ENCODE peak calls at places on chromosome 10, in ten cellular contexts. C is spleen, Y is choroid plexus epithelial cell, O is endothelial cell of umbilical vein, U is astrocyte of the cerebellum, P is heart right ventricle, K is mammary epithelial cell, X is ovary, J is lung, R is cardiac fibroblast. W is an unnamed sample.
A peak's percentile ranks its signal among the peaks of the same experiment; 100 is the strongest.

GRCh38 chr10:23094786-23095403 is 484 bp upstream of the MSRB2 start:
- DNase-seq in R (no peak), P (no peak), Y (no peak), C (no peak), J (no peak), O (peak; percentile 57), X (no peak), U (no peak), K (no peak), W (no peak)

GRCh38 chr10:126073606-126074005 is 177.2 kb downstream of the FANK1 start:
- DNase-seq in K (peak; percentile 50), U (no peak), Y (peak; percentile 62), P (no peak), O (no peak), X (no peak), R (peak; percentile 20), J (no peak), C (no peak), W (peak; percentile 62)

GRCh38 chr10:34290412-34291082 is 524.5 kb downstream of the PARD3 start:
- DNase-seq in O (peak; percentile 67), Y (peak; percentile 88), K (peak; percentile 63), R (peak; percentile 81), C (no peak), P (no peak), U (peak; percentile 32), J (no peak), X (no peak), W (peak; percentile 61)

GRCh38 chr10:64771253-64771652 is 1250.1 kb downstream of the REEP3 start:
- DNase-seq in Y (no peak), O (no peak), J (no peak), U (no peak), P (no peak), X (no peak), K (no peak), R (no peak), C (no peak), W (no peak)

GRCh38 chr10:88185830-88186229 is 322.4 kb downstream of the PTEN start:
- DNase-seq in O (no peak), C (no peak), U (no peak), K (no peak), P (no peak), X (no peak), R (no peak), J (no peak), Y (no peak), W (no peak)

GRCh38 chr10:110985497-110986270 is 66.3 kb downstream of the SHOC2 start:
- DNase-seq in K (no peak), P (no peak), X (no peak), U (no peak), Y (no peak), J (no peak), O (no peak), C (no peak), R (no peak), W (no peak)

GRCh38 chr10:124231188-124232135 is 138.1 kb upstream of the CHST15 start:
- DNase-seq in X (no peak), P (no peak), J (no peak), Y (no peak), C (no peak), K (no peak), R (no peak), U (no peak), O (no peak), W (no peak)

GRCh38 chr10:108375691-108376090 is 1211.2 kb upstream of the SORCS1 start:
- DNase-seq in R (peak; percentile 12), O (no peak), X (no peak), C (no peak), P (no peak), Y (no peak), K (peak; percentile 80), U (no peak), J (no peak), W (no peak)

GRCh38 chr10:101385866-101386658 is 32.1 kb downstream of the BTRC start:
- DNase-seq in K (no peak), C (no peak), Y (peak; percentile 40), R (peak; percentile 56), U (no peak), J (no peak), P (no peak), X (no peak), O (no peak), W (no peak)

GRCh38 chr10:115063702-115064479 is 29.3 kb upstream of the ATRNL1 start:
- DNase-seq in J (no peak), R (no peak), U (no peak), Y (no peak), O (no peak), P (no peak), K (no peak), X (no peak), C (no peak), W (no peak)

GRCh38 chr10:8055420-8056349 is 1.2 kb downstream of the GATA3 start:
- DNase-seq in J (no peak), K (peak; percentile 35), R (no peak), O (no peak), U (no peak), X (no peak), P (no peak), Y (no peak), C (peak; percentile 87), W (no peak)

GRCh38 chr10:83917519-83918506 is 221.5 kb upstream of the GHITM start:
- DNase-seq in K (no peak), P (no peak), J (no peak), U (no peak), X (peak; percentile 26), R (peak; percentile 5), C (no peak), O (peak; percentile 3), Y (no peak), W (no peak)

GRCh38 chr10:29895436-29895835 is 163.9 kb downstream of the JCAD start:
- DNase-seq in J (peak; percentile 33), P (peak; percentile 88), U (peak; percentile 99), K (peak; percentile 57), X (peak; percentile 40), C (no peak), Y (peak; percentile 97), O (peak; percentile 98), R (peak; percentile 91), W (peak; percentile 100)

GRCh38 chr10:112215342-112215774 is 31.8 kb upstream of the GPAM start:
- DNase-seq in C (no peak), K (no peak), O (no peak), J (peak; percentile 43), P (no peak), Y (peak; percentile 87), X (no peak), U (no peak), R (peak; percentile 15), W (no peak)

DNA sequence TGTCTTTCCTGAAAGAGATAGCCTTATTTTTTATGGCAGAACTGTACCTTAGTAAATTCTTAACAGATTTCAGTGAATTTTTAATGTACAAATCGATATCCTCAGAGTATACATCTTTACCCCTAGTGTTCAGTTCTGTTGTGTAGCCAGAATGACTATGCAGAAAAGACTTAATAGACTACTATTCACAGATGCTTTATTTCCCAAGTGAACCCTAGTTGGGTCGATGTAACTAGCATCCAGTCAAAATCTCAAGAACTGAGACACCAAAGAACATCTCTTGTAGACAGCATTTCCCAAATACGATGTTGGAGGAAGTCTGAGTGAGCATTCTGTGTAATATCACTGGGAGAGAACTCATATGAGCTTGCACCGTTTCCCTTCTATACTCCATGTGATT is 1.5 kb downstream of the AKR1C3 start:
- DNase-seq in K (no peak), X (no peak), O (no peak), C (no peak), R (no peak), Y (peak; percentile 15), P (no peak), J (no peak), U (no peak), W (no peak)
- H3K4me3 ChIP-seq in K (peak overlapping the region; percentile 60), X (no peak overlapping the region), O (no peak overlapping the region), C (no peak overlapping the region), R (no peak overlapping the region), Y (peak overlapping the region; percentile 63), P (no peak overlapping the region), J (no peak overlapping the region), U (no peak overlapping the region), W (no peak overlapping the region)

DNA sequence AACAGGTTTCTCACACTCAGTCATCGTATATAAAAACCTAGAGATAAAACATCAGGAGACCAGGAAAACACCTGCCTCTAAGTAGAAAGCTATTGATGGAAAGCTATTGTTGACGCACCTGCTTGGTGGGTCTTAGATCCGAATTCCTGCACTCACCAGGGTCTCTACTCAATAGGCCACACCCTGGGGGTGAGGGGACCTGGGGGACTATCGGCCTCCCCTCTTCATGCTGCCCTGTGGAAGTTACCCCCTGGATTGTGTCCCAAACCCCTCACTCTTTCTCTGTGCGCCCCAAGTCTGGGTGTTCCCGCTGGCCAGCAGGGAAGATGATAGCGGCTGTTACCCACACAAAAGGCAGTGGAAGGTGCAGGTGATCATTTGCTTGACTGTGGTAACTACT is 313.0 kb downstream of the WDR37 start:
- DNase-seq in J (no peak), O (no peak), K (no peak), R (no peak), U (no peak), C (no peak), Y (no peak), P (no peak), X (no peak), W (no peak)
- TF ChIP-seq CTCF in J (no peak), O (no peak), K (no peak), R (no peak), U (no peak), C (no peak), Y (no peak), P (no peak), X (no peak), W (no peak)

DNA sequence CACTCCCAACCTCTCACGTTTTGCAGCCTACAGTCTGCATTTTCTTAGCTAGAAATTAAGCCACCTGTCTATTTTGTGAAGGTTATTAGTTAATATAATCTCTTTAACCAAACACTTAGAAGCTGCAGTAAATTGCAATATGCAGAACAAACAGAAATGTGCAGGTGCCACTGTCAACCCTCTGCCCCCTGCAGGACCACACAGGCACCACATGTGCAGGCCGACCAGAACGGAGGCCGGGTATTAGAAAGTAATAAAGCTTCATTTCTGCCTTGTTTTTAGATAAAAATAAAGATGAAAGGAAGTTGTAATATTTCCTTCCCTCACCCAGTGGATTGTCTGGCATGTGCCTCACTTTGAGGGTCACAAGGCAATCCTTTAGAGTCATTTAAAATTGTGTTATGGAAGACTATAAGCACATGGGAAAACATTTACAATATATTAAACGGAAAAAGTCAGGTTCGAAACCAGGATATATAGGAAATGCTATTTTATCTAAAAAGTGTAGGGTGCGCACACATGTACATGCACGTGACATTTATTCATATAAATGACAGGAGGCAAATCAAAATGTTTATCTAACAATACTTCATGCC is 158.2 kb downstream of the ARHGAP12 start:
- DNase-seq in Y (no peak), J (no peak), P (no peak), C (no peak), U (no peak), R (no peak), X (no peak), O (peak; percentile 71), K (no peak), W (no peak)
- H3K4me3 ChIP-seq in Y (no peak overlapping the region), J (no peak overlapping the region), P (no peak overlapping the region), C (no peak overlapping the region), U (no peak overlapping the region), R (no peak overlapping the region), X (no peak overlapping the region), O (no peak overlapping the region), K (no peak overlapping the region), W (no peak overlapping the region)

DNA sequence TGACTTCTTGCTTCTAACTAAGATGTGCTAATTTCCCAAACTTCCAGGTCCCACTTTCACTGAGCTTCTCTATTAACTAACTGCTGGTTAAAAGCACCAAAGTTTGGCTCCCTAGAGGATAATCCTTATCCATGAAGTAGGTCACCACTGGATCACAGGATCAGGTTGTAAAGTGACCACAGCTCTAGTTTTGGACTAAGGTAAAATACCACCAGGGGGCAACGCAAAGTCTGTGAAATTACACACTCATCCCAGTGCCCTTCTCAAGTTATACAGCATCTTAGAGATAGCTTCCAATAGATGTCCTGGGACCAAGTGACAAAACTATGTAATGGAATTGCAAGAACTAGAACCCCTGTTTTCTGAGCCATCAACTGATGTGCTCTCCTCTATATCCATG is 116.4 kb upstream of the ASAH2 start:
- DNase-seq in J (no peak), X (no peak), R (peak; percentile 64), P (no peak), C (no peak), Y (peak; percentile 72), O (peak; percentile 61), K (peak; percentile 25), U (no peak), W (peak; percentile 39)
- TF ChIP-seq CTCF in J (no peak), X (no peak), R (peak; percentile 46), P (peak; percentile 27), C (no peak), Y (peak; percentile 65), O (peak; percentile 34), K (peak; percentile 33), U (peak; percentile 46), W (peak; percentile 30)